ENCODE peak calls at places on chromosome 15, in nine cellular contexts. B is astrocyte of the spinal cord, I is right atrium auricular region, H is brain microvascular endothelial cell, V is sigmoid colon, A is fibroblast of pulmonary artery, U is fibroblast of the aortic adventitia, C is heart right ventricle, T is IMR-90. M is an unnamed sample.

GRCh38 chr15:98760112-98760826 is 111.9 kb downstream of the IGF1R start:
- DNase-seq in I (no peak), T (no peak), V (peak; percentile 70), A (no peak), B (no peak), C (peak; percentile 59), H (no peak), U (no peak), M (no peak)

GRCh38 chr15:74277245-74277644 is 41.1 kb downstream of the CCDC33 start:
- DNase-seq in C (no peak), H (no peak), V (no peak), A (no peak), B (no peak), T (no peak), U (no peak), I (no peak), M (no peak)

GRCh38 chr15:31101262-31102048 is at the start of gene TRPM1:
- DNase-seq in A (no peak), U (no peak), T (no peak), B (no peak), V (no peak), C (no peak), H (no peak), I (peak; percentile 32), M (no peak)

GRCh38 chr15:96038650-96039049 is 291.9 kb upstream of the NR2F2 start:
- DNase-seq in V (no peak), U (peak; percentile 2), C (no peak), A (no peak), H (no peak), B (no peak), T (peak; percentile 20), I (no peak), M (no peak)

GRCh38 chr15:82538961-82539689 is 1.1 kb downstream of the RPS17 start:
- DNase-seq in C (no peak), H (no peak), A (peak; percentile 24), V (no peak), U (peak; percentile 34), I (no peak), B (peak; percentile 13), T (no peak), M (no peak)

GRCh38 chr15:52653451-52653964 is 25.7 kb downstream of the ATOSA start:
- DNase-seq in B (peak; percentile 84), V (no peak), A (peak; percentile 90), T (peak; percentile 85), H (peak; percentile 86), I (no peak), C (no peak), U (peak; percentile 78), M (no peak)

GRCh38 chr15:88646951-88647350 is 8.1 kb downstream of the ISG20 start:
- DNase-seq in A (no peak), C (no peak), B (no peak), H (no peak), U (no peak), T (no peak), I (no peak), V (peak; percentile 29), M (no peak)

GRCh38 chr15:49793943-49794342 is 173.1 kb downstream of the DTWD1 start:
- DNase-seq in A (no peak), H (no peak), I (no peak), T (no peak), B (no peak), U (no peak), C (no peak), V (no peak), M (no peak)

GRCh38 chr15:80816049-80816653 is 37.0 kb downstream of the CEMIP start:
- DNase-seq in V (no peak), I (no peak), C (no peak), B (no peak), H (no peak), T (no peak), A (no peak), U (no peak), M (no peak)

GRCh38 chr15:78619022-78619950 is 1.5 kb downstream of the CHRNA3 start:
- DNase-seq in I (no peak), A (no peak), H (no peak), U (no peak), V (no peak), C (no peak), B (no peak), T (no peak), M (no peak)

GRCh38 chr15:78620021-78620838 is 566 bp downstream of the CHRNA3 start:
- DNase-seq in U (no peak), V (no peak), I (no peak), A (no peak), H (no peak), B (no peak), T (no peak), C (no peak), M (no peak)

GRCh38 chr15:78620839-78621421 is at the start of gene CHRNA3:
- DNase-seq in U (no peak), B (no peak), I (no peak), C (no peak), A (no peak), V (no peak), T (no peak), H (no peak), M (no peak)

GRCh38 chr15:78623786-78624497 is 3.1 kb upstream of the CHRNA3 start:
- DNase-seq in B (no peak), U (no peak), A (no peak), T (no peak), C (no peak), I (no peak), H (no peak), V (no peak), M (no peak)

DNA sequence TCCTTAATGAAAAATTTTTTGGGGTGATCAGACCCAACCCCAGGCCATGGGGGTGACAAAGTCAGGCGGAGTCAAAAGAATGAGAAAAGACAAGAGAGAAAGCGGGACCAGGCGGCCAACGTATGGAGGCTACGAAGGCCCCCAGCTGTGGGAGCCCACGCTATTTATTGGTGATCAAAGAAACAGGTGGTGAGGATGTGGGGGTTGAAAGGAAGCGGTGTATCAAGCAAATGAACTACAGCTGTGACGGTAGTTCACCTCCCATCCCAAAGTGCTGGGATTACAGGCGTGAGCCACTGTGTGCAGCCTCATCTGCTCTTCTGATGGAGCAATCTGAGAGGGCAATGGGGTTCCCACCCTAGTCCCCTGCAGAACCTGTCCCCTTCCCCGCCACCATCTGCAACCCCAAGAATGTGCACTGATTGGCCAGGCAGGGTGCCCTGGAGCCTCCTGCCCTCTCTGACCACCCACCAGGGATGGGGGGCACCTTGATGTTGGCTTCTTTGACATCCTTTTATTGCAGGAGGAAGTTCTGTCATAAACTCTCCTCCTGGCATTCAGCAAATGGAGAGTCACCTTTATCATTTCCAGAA is 1.1 kb upstream of the CHRNA3 start:
- DNase-seq in U (no peak), H (no peak), C (no peak), B (no peak), V (no peak), A (no peak), T (no peak), I (no peak), M (no peak)
- H3K4me3 ChIP-seq in U (no peak overlapping the region), H (no peak overlapping the region), C (no peak overlapping the region), B (no peak overlapping the region), V (no peak overlapping the region), A (no peak overlapping the region), T (no peak overlapping the region), I (no peak overlapping the region), M (no peak overlapping the region)

DNA sequence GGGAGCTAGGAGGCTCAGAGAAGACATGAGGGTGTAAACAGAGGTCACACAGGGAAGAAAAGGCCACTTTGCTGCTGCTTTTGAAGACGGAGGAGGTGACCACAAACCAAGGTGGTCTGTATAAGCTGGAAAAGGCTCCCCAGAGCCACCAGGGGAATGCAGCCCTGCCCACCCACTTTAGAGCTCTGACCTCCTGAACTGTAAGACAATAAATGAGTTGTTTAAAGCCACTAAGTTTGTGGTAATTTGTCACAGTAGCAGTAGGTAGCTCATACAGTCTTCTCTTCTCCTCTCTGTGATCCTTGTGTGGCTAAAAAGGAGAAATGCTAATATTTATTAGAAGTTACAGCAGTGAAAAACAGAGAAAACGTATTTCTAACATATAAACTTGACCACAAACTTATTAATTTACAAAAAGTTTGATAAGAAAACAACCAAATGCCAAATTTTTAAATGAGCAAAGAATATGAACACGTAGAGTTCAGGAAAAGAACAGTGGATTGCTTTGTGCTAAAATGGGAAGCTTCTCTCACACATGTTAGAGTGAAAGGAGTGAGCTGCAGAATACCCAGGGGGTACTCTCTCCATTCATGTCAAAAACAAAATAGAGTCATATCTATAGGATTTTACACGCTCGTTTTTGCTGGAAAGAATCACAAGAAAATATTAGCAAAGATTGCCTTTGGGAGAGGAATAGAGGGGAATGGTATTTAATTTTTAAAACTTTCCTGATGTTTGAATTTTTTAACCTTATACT is 71.0 kb downstream of the NOX5 start:
- DNase-seq in B (no peak), C (no peak), H (no peak), T (no peak), A (no peak), U (no peak), V (no peak), I (no peak), M (no peak)
- H3K4me3 ChIP-seq in B (no peak overlapping the region), C (no peak overlapping the region), H (no peak overlapping the region), T (no peak overlapping the region), A (no peak overlapping the region), U (no peak overlapping the region), V (no peak overlapping the region), I (no peak overlapping the region), M (no peak overlapping the region)

DNA sequence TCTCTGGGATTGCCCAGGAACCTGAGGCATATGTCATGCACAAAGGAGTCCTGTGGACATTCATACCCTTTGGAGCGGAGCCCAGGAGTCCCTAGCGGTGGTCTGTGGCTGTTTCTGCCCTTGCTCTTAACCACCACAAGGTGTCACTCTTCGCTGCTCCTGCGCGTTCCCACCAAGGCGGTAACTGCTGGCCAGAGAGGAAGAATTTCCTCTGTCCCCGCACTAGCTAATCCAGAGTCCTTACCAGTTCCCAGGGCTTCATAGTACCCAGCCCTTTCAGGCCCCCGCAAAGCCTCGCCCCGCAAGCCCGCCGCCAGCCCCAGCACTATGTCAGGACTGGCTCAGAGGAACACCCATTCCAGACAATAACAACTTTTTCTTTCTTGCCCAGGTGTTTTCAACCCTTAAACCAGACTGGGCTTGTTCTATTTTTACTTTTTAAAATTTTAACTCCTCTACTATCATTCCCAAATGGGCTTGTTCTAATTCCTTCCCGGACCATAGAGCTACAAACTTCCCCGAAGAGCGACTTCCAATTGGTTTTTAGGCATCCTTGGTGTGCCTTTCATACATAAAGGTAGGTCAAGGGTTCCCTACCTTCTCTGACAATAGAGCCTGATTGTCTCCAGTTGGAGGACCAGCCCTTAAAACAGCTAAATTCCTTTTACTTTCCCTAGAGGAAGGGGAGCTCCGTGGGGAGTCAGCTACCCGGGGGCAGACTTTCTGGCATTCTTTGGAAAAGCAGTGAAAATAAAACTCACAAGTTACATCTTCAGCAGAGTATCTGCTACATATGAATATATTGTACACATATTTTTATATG is 31.8 kb upstream of the ZNF774 start:
- DNase-seq in I (peak; percentile 84), T (peak; percentile 90), C (peak; percentile 73), A (peak; percentile 95), U (peak; percentile 93), H (peak; percentile 86), B (peak; percentile 92), V (peak; percentile 93), M (peak; percentile 61)
- H3K4me3 ChIP-seq in I (no peak overlapping the region), T (no peak overlapping the region), C (no peak overlapping the region), A (no peak overlapping the region), U (no peak overlapping the region), H (peak overlapping the region; percentile 17), B (no peak overlapping the region), V (no peak overlapping the region), M (no peak overlapping the region)

DNA sequence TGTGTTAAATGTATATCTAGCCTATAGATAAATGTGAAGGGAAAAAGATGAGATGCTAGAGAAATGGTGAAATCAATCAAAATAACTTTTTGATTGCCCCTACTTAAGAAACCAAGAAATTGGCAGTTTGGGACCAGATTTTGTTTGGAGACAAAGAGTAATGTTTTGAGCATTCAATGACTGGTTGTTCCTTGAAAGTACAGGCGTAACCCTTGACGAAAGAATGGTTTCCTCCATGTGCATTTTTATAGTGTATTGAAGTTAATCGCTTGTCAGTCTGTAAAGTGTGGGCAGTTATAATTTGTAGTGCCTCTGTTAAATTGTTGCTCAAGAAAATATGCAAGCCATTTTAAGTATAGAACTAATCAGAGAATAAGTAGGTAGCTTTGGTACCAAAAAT is 1.2 kb downstream of the KIF23 start:
- DNase-seq in I (no peak), B (no peak), V (no peak), A (peak; percentile 50), H (no peak), T (peak; percentile 33), U (peak; percentile 34), C (no peak), M (no peak)
- H3K4me3 ChIP-seq in I (no peak overlapping the region), B (peak overlapping the region; percentile 82), V (no peak overlapping the region), A (peak overlapping the region; percentile 75), H (peak overlapping the region; percentile 91), T (peak overlapping the region; percentile 78), U (peak overlapping the region; percentile 34), C (peak overlapping the region; percentile 82), M (no peak overlapping the region)